ENCODE peak calls at places on chromosomes 16 and 17, in nine cellular contexts. K is Panc1, J is tibial artery, X is IMR-90, Y is astrocyte of the spinal cord, B is thoracic aorta, I is esophagus squamous epithelium, P is tibial nerve, W is HFFc6. Q is an unnamed sample.

GRCh38 chr17:17416400-17417360 is 60.1 kb upstream of the MED9 start:
- DNase-seq in K (peak; percentile 38), J (no peak), X (peak; percentile 87), Y (peak; percentile 76), B (no peak), I (no peak), P (no peak), W (peak; percentile 73), Q (peak; percentile 62)

GRCh38 chr17:48544356-48545021 is 420 bp downstream of the HOXB2 start:
- DNase-seq in K (no peak), J (peak; percentile 72), X (peak; percentile 93), Y (peak; percentile 94), B (peak; percentile 81), I (no peak), P (peak; percentile 49), W (no peak), Q (no peak)

GRCh38 chr16:81852347-81852746 is 73.3 kb downstream of the PLCG2 start:
- DNase-seq in K (no peak), J (no peak), X (no peak), Y (no peak), B (no peak), I (no peak), P (no peak), W (no peak), Q (no peak)

GRCh38 chr16:29683543-29684090 is 4.6 kb downstream of the QPRT start:
- DNase-seq in K (no peak), J (no peak), X (no peak), Y (no peak), B (no peak), I (no peak), P (no peak), W (no peak), Q (no peak)

GRCh38 chr16:30117768-30118167 is 4.4 kb upstream of the GDPD3 start:
- DNase-seq in K (no peak), J (no peak), X (no peak), Y (no peak), B (no peak), I (no peak), P (no peak), W (no peak), Q (no peak)

GRCh38 chr17:8518346-8518745 is 82.7 kb downstream of the NDEL1 start:
- DNase-seq in K (no peak), J (no peak), X (no peak), Y (no peak), B (no peak), I (no peak), P (no peak), W (no peak), Q (no peak)

GRCh38 chr17:42518046-42518754 is 17.8 kb upstream of the NAGLU start:
- DNase-seq in K (peak; percentile 69), J (peak; percentile 95), X (peak; percentile 98), Y (peak; percentile 93), B (peak; percentile 80), I (no peak), P (peak; percentile 86), W (peak; percentile 97), Q (peak; percentile 91)

GRCh38 chr17:9465216-9465921 is 110.3 kb downstream of the STX8 start:
- DNase-seq in K (no peak), J (peak; percentile 22), X (peak; percentile 81), Y (peak; percentile 39), B (no peak), I (no peak), P (no peak), W (no peak), Q (peak; percentile 83)

GRCh38 chr17:37824534-37825485 is 80.0 kb upstream of the HNF1B start:
- DNase-seq in K (no peak), J (no peak), X (peak; percentile 90), Y (peak; percentile 85), B (no peak), I (no peak), P (no peak), W (peak; percentile 62), Q (peak; percentile 84)

GRCh38 chr16:62870554-62870953 is 834.3 kb upstream of the CDH8 start:
- DNase-seq in K (no peak), J (no peak), X (no peak), Y (no peak), B (no peak), I (no peak), P (no peak), W (no peak), Q (no peak)
- TF ChIP-seq CTCF in K (no peak), J (no peak), X (no peak), Y (no peak), B (no peak), I (no peak), P (no peak), W (no peak), Q (no peak)

GRCh38 chr16:88558457-88559442 is 11.5 kb upstream of the ZC3H18 start:
- DNase-seq in K (no peak), J (peak; percentile 45), X (peak; percentile 43), Y (peak; percentile 38), B (no peak), I (no peak), P (peak; percentile 38), W (peak; percentile 28), Q (peak; percentile 68)
- TF ChIP-seq CTCF in K (peak; percentile 45), J (peak; percentile 13), X (peak; percentile 47), Y (peak; percentile 53), B (peak; percentile 21), I (no peak), P (peak; percentile 27), W (peak; percentile 65), Q (peak; percentile 68)

GRCh38 chr17:75773808-75774470 is 8.9 kb upstream of the GALK1 start:
- DNase-seq in K (no peak), J (no peak), X (no peak), Y (no peak), B (no peak), I (no peak), P (no peak), W (no peak), Q (no peak)

GRCh38 chr17:75774988-75775668 is 9.5 kb upstream of the UNK start:
- DNase-seq in K (no peak), J (no peak), X (peak; percentile 44), Y (peak; percentile 34), B (no peak), I (no peak), P (no peak), W (peak; percentile 51), Q (peak; percentile 59)

GRCh38 chr17:75771334-75772281 is 6.6 kb upstream of the GALK1 start:
- DNase-seq in K (no peak), J (no peak), X (peak; percentile 25), Y (no peak), B (no peak), I (no peak), P (no peak), W (no peak), Q (peak; percentile 61)

GRCh38 chr17:75774471-75774987 is 9.5 kb upstream of the GALK1 start:
- DNase-seq in K (no peak), J (no peak), X (no peak), Y (no peak), B (no peak), I (no peak), P (no peak), W (no peak), Q (no peak)

DNA sequence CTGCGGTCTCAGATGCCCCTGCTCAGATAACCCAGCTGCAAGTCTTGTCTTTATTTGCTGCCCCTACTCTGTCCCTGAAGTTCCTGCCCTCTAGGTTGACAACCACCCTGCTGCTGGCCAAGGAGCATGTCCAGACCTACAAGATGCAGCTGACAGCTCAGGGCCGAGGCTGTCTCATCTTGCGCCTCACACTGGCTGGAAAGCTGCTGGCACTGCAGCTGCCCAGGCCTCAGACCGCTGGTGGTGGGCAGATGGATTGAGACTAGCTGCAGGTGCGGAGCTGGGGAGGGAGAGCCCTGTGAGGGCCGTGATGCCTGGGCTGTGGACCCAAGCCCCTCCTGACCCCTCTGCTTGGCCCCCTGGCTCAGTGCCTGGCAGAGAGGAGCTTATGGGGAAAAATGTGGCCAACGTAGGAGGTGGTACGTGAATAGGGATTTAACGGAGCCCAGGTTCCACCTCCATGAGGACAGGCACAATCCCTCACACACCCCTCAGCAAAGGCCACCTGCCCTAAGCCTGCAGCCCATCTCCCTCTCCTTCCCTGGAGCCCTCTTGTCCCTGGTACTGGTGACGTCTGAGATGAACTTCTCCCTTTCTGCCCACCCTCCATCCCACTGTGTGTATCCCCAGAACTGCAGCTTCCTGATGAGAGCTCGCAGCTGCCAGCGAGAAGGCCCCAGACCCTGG is 8.3 kb upstream of the GALK1 start:
- DNase-seq in K (no peak), J (no peak), X (no peak), Y (no peak), B (no peak), I (no peak), P (no peak), W (no peak), Q (no peak)
- TF ChIP-seq CTCF in K (no peak), J (no peak), X (no peak), Y (no peak), B (no peak), I (no peak), P (no peak), W (no peak), Q (no peak)

GRCh38 chr17:50865060-50865867 is 890 bp downstream of the TOB1 start:
- DNase-seq in K (peak; percentile 22), J (peak; percentile 45), X (peak; percentile 24), Y (peak; percentile 38), B (no peak), I (no peak), P (peak; percentile 36), W (peak; percentile 10), Q (peak; percentile 61)
- TF ChIP-seq CTCF in K (no peak), J (no peak), X (no peak), Y (no peak), B (no peak), I (no peak), P (no peak), W (no peak), Q (no peak)

DNA sequence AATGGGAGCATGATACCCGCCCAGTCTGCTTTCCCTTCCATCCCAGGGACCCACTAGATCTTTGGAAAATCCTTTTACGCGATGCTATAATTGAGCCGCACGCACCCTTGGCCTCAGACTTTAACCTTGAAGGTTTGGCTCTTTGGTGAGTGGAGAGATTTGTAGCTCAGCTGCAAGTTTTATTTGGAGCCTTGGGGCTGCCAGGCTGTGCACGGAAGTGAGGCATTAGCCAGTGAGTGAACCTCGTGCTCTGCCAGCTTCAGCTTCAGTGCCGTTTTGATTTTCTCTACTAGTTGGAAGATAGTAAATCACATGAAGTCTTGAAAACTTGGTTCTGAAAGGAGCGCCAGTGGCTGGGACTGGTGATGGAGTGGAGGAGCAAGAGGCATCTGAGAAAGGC is 17.3 kb downstream of the CRHR1 start:
- DNase-seq in K (no peak), J (no peak), X (no peak), Y (no peak), B (no peak), I (no peak), P (no peak), W (no peak), Q (no peak)
- TF ChIP-seq CTCF in K (no peak), J (no peak), X (no peak), Y (no peak), B (no peak), I (no peak), P (no peak), W (no peak), Q (no peak)

DNA sequence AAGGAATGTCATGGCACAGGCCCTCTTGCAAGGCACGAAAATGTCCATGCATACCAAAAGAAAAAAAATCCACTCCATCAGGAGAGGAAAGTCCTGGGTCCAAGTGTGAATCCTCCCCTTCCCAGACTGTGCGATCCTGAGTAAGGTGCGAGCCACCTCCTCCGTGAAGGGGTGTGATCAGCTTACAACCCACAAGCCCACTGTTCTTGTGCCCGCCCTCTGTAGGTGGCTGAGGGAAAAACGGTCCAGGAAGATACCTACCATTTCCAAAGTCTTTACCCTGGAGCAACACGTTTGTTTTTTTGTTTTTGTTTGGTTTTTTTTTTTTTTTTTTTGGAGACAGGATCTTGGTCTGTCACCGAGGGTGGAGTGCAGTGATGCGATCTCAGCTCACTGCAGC is 116.5 kb downstream of the ZNF423 start:
- DNase-seq in K (no peak), J (no peak), X (no peak), Y (no peak), B (no peak), I (no peak), P (no peak), W (no peak), Q (no peak)
- TF ChIP-seq CTCF in K (no peak), J (no peak), X (no peak), Y (peak; percentile 19), B (no peak), I (no peak), P (no peak), W (no peak), Q (peak; percentile 34)